ENCODE peak calls at places on chromosomes 5 and 9, in six cellular contexts. One of them, this sample, is unnamed.
A peak's percentile ranks its signal among the peaks of the same experiment; 100 is the strongest.

GRCh38 chr9:130466537-130467217 is 21.9 kb downstream of the ASS1 start:
- DNase-seq in putamen: no peak
- DNase-seq in Ammon's horn: no peak
- DNase-seq in WTC11: no peak
- DNase-seq in AG20443: no peak
- DNase-seq in HuH-7.5: no peak
- DNase-seq in this sample: no peak

GRCh38 chr5:67032921-67033664 is 163.5 kb downstream of the CD180 start:
- DNase-seq in putamen: no peak
- DNase-seq in Ammon's horn: no peak
- DNase-seq in WTC11: no peak
- DNase-seq in AG20443: no peak
- DNase-seq in HuH-7.5: no peak
- DNase-seq in this sample: peak; percentile 54

GRCh38 chr9:89868100-89868499 is 263.3 kb downstream of the GADD45G start:
- DNase-seq in putamen: no peak
- DNase-seq in Ammon's horn: no peak
- DNase-seq in WTC11: no peak
- DNase-seq in AG20443: no peak
- DNase-seq in HuH-7.5: no peak
- DNase-seq in this sample: no peak

GRCh38 chr9:127087836-127088235 is 34.6 kb downstream of the ANGPTL2 start:
- DNase-seq in putamen: no peak
- DNase-seq in Ammon's horn: no peak
- DNase-seq in WTC11: no peak
- DNase-seq in AG20443: no peak
- DNase-seq in HuH-7.5: no peak
- DNase-seq in this sample: no peak

GRCh38 chr5:108379722-108380530 is 2.0 kb downstream of the FBXL17 start:
- DNase-seq in putamen: no peak
- DNase-seq in Ammon's horn: peak; percentile 4
- DNase-seq in WTC11: no peak
- DNase-seq in AG20443: peak; percentile 9
- DNase-seq in HuH-7.5: no peak
- DNase-seq in this sample: no peak

GRCh38 chr5:173729079-173729765 is 112.8 kb upstream of the BOD1 start:
- DNase-seq in putamen: no peak
- DNase-seq in Ammon's horn: no peak
- DNase-seq in WTC11: peak; percentile 32
- DNase-seq in AG20443: no peak
- DNase-seq in HuH-7.5: no peak
- DNase-seq in this sample: no peak

GRCh38 chr5:132813599-132814440 is 718 bp downstream of the SOWAHA start:
- DNase-seq in putamen: no peak
- DNase-seq in Ammon's horn: peak; percentile 68
- DNase-seq in WTC11: peak; percentile 64
- DNase-seq in AG20443: peak; percentile 52
- DNase-seq in HuH-7.5: peak; percentile 79
- DNase-seq in this sample: no peak

GRCh38 chr9:93124793-93125192 is 9.3 kb downstream of the NINJ1 start:
- DNase-seq in putamen: no peak
- DNase-seq in Ammon's horn: peak; percentile 1
- DNase-seq in WTC11: peak; percentile 4
- DNase-seq in AG20443: no peak
- DNase-seq in HuH-7.5: peak; percentile 6
- DNase-seq in this sample: no peak

GRCh38 chr9:347667-348292 is 133.1 kb downstream of the DOCK8 start:
- DNase-seq in putamen: peak; percentile 27
- DNase-seq in Ammon's horn: peak; percentile 70
- DNase-seq in WTC11: no peak
- DNase-seq in AG20443: peak; percentile 47
- DNase-seq in HuH-7.5: peak; percentile 14
- DNase-seq in this sample: peak; percentile 15

GRCh38 chr5:132887326-132887725 is 13.9 kb downstream of the LEAP2 start:
- DNase-seq in putamen: no peak
- DNase-seq in Ammon's horn: no peak
- DNase-seq in WTC11: no peak
- DNase-seq in AG20443: no peak
- DNase-seq in HuH-7.5: no peak
- DNase-seq in this sample: no peak